ENCODE peak calls at places on chromosomes 6 and 20, in five cellular contexts. M, R, U, X and L are unnamed samples.

GRCh38 chr6:127031511-127031910 is 87.0 kb upstream of the RSPO3 start:
- DNase-seq in M (no peak), R (no peak), U (no peak), X (no peak), L (no peak)

GRCh38 chr6:29520232-29520631 is 32.5 kb upstream of the MAS1L start:
- DNase-seq in M (no peak), R (no peak), U (no peak), X (no peak), L (no peak)

GRCh38 chr6:91305755-91306154 is 718.9 kb upstream of the MAP3K7 start:
- DNase-seq in M (no peak), R (no peak), U (no peak), X (no peak), L (no peak)

GRCh38 chr20:25685276-25686080 is 11.2 kb downstream of the ZNF337 start:
- DNase-seq in M (no peak), R (no peak), U (no peak), X (no peak), L (no peak)

GRCh38 chr6:117992856-117993255 is 85.8 kb downstream of the SLC35F1 start:
- DNase-seq in M (no peak), R (no peak), U (no peak), X (no peak), L (no peak)

GRCh38 chr6:161061576-161061975 is 70.0 kb downstream of the MAP3K4 start:
- DNase-seq in M (no peak), R (no peak), U (no peak), X (no peak), L (no peak)

GRCh38 chr6:10850728-10851127 is 12.4 kb upstream of the MAK start:
- DNase-seq in M (no peak), R (no peak), U (no peak), X (no peak), L (no peak)

GRCh38 chr6:90149280-90149679 is 147.4 kb downstream of the BACH2 start:
- DNase-seq in M (no peak), R (no peak), U (no peak), X (no peak), L (no peak)

GRCh38 chr6:45929421-45930361 is 86.0 kb downstream of the CLIC5 start:
- DNase-seq in M (no peak), R (no peak), U (no peak), X (no peak), L (no peak)

GRCh38 chr6:168662301-168662936 is 221.4 kb downstream of the SMOC2 start:
- DNase-seq in M (no peak), R (no peak), U (no peak), X (no peak), L (no peak)

GRCh38 chr20:38685853-38686473 is 38.3 kb upstream of the SLC32A1 start:
- DNase-seq in M (peak), R (no peak), U (peak), X (no peak), L (no peak)

GRCh38 chr6:149014631-149015171 is 267.9 kb downstream of the UST start:
- DNase-seq in M (no peak), R (no peak), U (peak), X (no peak), L (no peak)

GRCh38 chr6:160400426-160400825 is 52.2 kb downstream of the SLC22A3 start:
- DNase-seq in M (no peak), R (no peak), U (peak), X (no peak), L (no peak)

GRCh38 chr20:19775353-19776201 is 17.5 kb downstream of the RIN2 start:
- DNase-seq in M (no peak), R (no peak), U (no peak), X (peak), L (no peak)

GRCh38 chr6:52595000-52595795 is 18.3 kb upstream of the TRAM2 start:
- DNase-seq in M (no peak), R (no peak), U (peak), X (peak), L (peak)

GRCh38 chr6:80872194-80872950 is 765.9 kb downstream of the BCKDHB start:
- DNase-seq in M (no peak), R (no peak), U (peak), X (no peak), L (no peak)

GRCh38 chr6:157822221-157823000 is 635 bp upstream of the SNX9 start:
- DNase-seq in M (no peak), R (no peak), U (no peak), X (no peak), L (no peak)

GRCh38 chr6:77337392-77337791 is 125.9 kb downstream of the HTR1B start:
- DNase-seq in M (no peak), R (no peak), U (no peak), X (no peak), L (no peak)

GRCh38 chr20:24027229-24027628 is 38.6 kb upstream of the GGTLC1 start:
- DNase-seq in M (no peak), R (no peak), U (peak), X (peak), L (no peak)

GRCh38 chr6:163438940-163439335 is 24.4 kb downstream of the QKI start:
- DNase-seq in M (peak), R (no peak), U (no peak), X (no peak), L (no peak)

GRCh38 chr6:96391776-96392175 is 129.8 kb upstream of the UFL1 start:
- DNase-seq in M (no peak), R (no peak), U (no peak), X (no peak), L (no peak)

GRCh38 chr20:18496042-18496441 is 983 bp downstream of the RBBP9 start:
- DNase-seq in M (no peak), R (no peak), U (no peak), X (no peak), L (no peak)

GRCh38 chr20:25848222-25848621 is 151.6 kb upstream of the ZNF337 start:
- DNase-seq in M (no peak), R (no peak), U (no peak), X (no peak), L (no peak)

GRCh38 chr6:56038764-56039163 is 163.4 kb upstream of the BMP5 start:
- DNase-seq in M (no peak), R (no peak), U (no peak), X (no peak), L (no peak)

GRCh38 chr6:31621320-31621939 is 915 bp downstream of the PRRC2A start:
- DNase-seq in M (no peak), R (no peak), U (no peak), X (no peak), L (no peak)

GRCh38 chr6:19705606-19706005 is 131.6 kb upstream of the ID4 start:
- DNase-seq in M (no peak), R (no peak), U (no peak), X (no peak), L (no peak)

GRCh38 chr20:6142348-6142993 is 19.6 kb upstream of the FERMT1 start:
- DNase-seq in M (peak), R (peak), U (peak), X (no peak), L (no peak)

GRCh38 chr6:163667372-163668060 is 253.0 kb downstream of the QKI start:
- DNase-seq in M (no peak), R (no peak), U (peak), X (no peak), L (no peak)

GRCh38 chr6:85594197-85594930 is 706 bp upstream of the SNX14 start:
- DNase-seq in M (no peak), R (no peak), U (no peak), X (no peak), L (no peak)

GRCh38 chr6:110581682-110582081 is 105.3 kb upstream of the SLC22A16 start:
- DNase-seq in M (no peak), R (no peak), U (no peak), X (no peak), L (no peak)

GRCh38 chr20:17938889-17939619 is 29.5 kb downstream of the SNX5 start:
- DNase-seq in M (peak), R (peak), U (peak), X (no peak), L (no peak)

GRCh38 chr6:122654016-122654415 is 43.8 kb downstream of the PKIB start:
- DNase-seq in M (no peak), R (no peak), U (no peak), X (no peak), L (no peak)

GRCh38 chr20:4555188-4555893 is 166.4 kb upstream of the PRND start:
- DNase-seq in M (no peak), R (peak), U (peak), X (no peak), L (peak)

GRCh38 chr6:70166088-70166958 is 136.6 kb downstream of the COL9A1 start:
- DNase-seq in M (peak), R (peak), U (peak), X (peak), L (no peak)

GRCh38 chr6:145749632-145750031 is 14.3 kb upstream of the EPM2A start:
- DNase-seq in M (no peak), R (no peak), U (peak), X (no peak), L (peak)

GRCh38 chr6:132673376-132674094 is 14.6 kb upstream of the TAAR1 start:
- DNase-seq in M (no peak), R (no peak), U (no peak), X (no peak), L (no peak)

GRCh38 chr6:26578741-26579140 is 18.0 kb upstream of the ABT1 start:
- DNase-seq in M (no peak), R (no peak), U (no peak), X (no peak), L (no peak)

GRCh38 chr20:3406481-3407425 is 716 bp downstream of the DNAAF9 start:
- DNase-seq in M (peak), R (no peak), U (peak), X (peak), L (no peak)

GRCh38 chr6:109373333-109373732 is 8.9 kb downstream of the CD164 start:
- DNase-seq in M (no peak), R (no peak), U (no peak), X (no peak), L (no peak)

GRCh38 chr6:109373762-109374161 is 8.5 kb downstream of the CD164 start:
- DNase-seq in M (no peak), R (no peak), U (no peak), X (no peak), L (no peak)

GRCh38 chr6:109370792-109371191 is 11.5 kb downstream of the CD164 start:
- DNase-seq in M (no peak), R (no peak), U (no peak), X (no peak), L (no peak)

GRCh38 chr6:109372070-109372585 is 10.1 kb downstream of the CD164 start:
- DNase-seq in M (no peak), R (no peak), U (no peak), X (no peak), L (no peak)

DNA sequence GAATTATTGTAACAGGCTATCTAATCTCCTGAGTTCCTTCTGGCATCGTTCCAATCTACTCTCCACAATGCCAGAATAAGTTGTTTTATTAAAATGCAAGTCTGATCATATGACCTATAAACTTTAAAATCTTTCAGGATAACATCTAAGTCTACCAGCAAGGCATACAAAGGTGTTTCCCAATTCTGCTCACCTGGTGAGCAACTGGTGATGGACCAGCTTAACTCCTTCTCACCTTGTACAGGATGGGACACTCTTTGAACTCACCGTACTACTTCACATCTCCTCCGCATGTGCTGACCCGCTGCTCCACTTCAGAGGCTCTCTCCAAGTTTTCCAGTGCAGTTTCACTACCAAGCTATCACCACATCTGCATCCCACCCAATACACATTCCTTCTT is 7.8 kb downstream of the CD164 start:
- DNase-seq in M (no peak), R (no peak), U (no peak), X (no peak), L (no peak)
- H3K4me3 ChIP-seq in M (no peak), R (no peak), U (no peak), X (no peak), L (no peak)

DNA sequence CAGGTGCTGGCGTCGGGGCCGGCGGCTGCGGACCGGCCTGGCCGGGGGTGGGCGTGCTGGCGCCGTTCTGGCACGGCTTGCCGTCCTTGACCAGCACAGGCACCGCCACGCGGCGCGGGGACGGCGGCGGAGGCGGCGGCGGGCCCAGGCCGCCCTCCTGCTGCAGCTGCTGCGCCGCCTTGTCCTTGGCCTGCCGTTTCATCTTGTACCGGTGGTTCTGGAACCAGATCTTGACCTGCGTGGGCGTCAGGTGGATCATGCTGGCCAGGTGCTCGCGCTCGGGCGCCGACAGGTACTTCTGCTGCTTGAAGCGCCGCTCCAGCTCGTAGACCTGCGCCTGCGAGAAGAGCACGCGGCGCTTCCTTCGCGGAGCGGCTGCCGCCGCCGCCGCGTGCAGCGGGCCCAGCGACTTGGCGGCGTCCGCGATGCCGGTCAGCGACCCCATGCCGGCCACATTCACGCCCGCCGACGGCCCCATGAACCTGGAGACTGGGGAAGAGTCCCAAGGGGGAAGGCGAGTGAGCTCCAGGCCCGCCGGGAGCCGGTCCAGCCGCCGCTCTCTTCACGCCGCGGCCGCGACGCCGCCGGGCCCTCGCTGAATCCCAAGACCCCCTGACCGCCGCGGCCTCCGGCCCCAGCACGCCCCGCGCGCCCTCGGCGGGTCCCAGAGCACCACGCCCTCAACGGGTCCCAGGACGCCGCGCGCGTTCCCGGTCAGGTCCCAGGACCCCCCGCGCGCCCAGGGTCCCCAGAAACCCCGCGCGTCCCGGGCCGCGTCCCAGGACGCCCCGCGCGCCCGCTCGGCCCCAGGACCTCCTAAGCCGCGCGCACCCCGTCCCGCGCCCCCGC is 1.1 kb downstream of the NKX2-4 start:
- DNase-seq in M (no peak), R (no peak), U (no peak), X (no peak), L (no peak)
- H3K4me3 ChIP-seq in M (no peak), R (no peak), U (no peak), X (no peak), L (no peak)

DNA sequence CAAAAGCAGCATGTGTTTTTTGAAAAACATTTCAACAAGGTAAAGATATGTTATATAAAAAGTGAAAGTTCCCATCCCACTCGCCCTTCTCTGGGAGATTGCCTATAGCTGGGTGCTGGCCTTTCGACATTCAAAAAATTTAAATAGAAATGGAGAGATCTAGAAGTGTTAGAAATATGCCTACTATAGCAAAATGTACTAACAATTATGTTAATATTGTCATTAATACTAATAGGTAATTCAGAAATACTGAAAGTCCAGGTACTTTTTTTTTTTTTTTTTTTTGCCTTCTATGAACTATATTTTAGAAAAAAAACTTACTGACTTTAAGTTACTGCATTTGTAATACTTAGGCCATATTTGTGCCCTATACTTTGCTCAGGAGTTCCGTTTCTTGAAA is 87.1 kb downstream of the SESN1 start:
- DNase-seq in M (no peak), R (no peak), U (no peak), X (no peak), L (no peak)
- H3K4me3 ChIP-seq in M (peak), R (no peak), U (peak), X (peak), L (no peak)

GRCh38 chr6:112806163-112806900 is 459.2 kb downstream of the RFPL4B start:
- DNase-seq in M (no peak), R (no peak), U (peak), X (no peak), L (no peak)
- H3K4me3 ChIP-seq in M (no peak), R (no peak), U (no peak), X (no peak), L (no peak)

GRCh38 chr20:46118481-46119020 is 437 bp downstream of the CD40 start:
- DNase-seq in M (peak), R (no peak), U (no peak), X (peak), L (no peak)

GRCh38 chr20:46119547-46119946 is 1.4 kb downstream of the CD40 start:
- DNase-seq in M (no peak), R (no peak), U (no peak), X (no peak), L (no peak)

GRCh38 chr20:46121531-46121930 is 3.4 kb downstream of the CD40 start:
- DNase-seq in M (no peak), R (no peak), U (no peak), X (no peak), L (no peak)

GRCh38 chr20:46119028-46119546 is 973 bp downstream of the CD40 start:
- DNase-seq in M (no peak), R (no peak), U (no peak), X (no peak), L (no peak)

DNA sequence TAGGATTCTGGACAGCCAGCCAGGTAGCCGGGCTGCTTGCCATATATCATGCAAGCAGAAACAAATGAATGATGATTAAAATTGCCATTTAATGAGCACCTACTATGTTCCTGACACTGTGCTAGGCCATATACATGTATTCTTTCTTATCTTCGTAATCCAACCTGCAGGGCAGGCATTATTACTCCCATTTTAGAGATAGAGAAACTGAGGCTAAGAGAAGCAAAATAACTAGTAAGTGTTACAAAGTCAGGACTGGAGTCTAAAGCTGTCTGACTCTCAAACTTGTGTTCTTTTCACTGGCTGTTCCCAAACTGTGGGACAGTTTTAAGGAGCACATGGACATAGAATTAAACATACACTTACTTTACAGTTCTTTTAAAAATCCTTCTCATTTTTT is 2.0 kb downstream of the CD40 start:
- DNase-seq in M (no peak), R (no peak), U (no peak), X (no peak), L (no peak)
- H3K4me3 ChIP-seq in M (no peak), R (no peak), U (no peak), X (no peak), L (no peak)

GRCh38 chr20:62473717-62474584 is 1.8 kb downstream of the GATA5 start:
- DNase-seq in M (no peak), R (no peak), U (no peak), X (no peak), L (no peak)

GRCh38 chr20:62470459-62470858 is 5.3 kb downstream of the GATA5 start:
- DNase-seq in M (no peak), R (no peak), U (no peak), X (no peak), L (no peak)

GRCh38 chr20:62472343-62473199 is 3.2 kb downstream of the GATA5 start:
- DNase-seq in M (no peak), R (no peak), U (no peak), X (no peak), L (no peak)

GRCh38 chr20:62473200-62473585 is 2.6 kb downstream of the GATA5 start:
- DNase-seq in M (no peak), R (no peak), U (no peak), X (no peak), L (no peak)

GRCh38 chr20:62472020-62472342 is 3.8 kb downstream of the GATA5 start:
- DNase-seq in M (no peak), R (no peak), U (no peak), X (no peak), L (no peak)
- H3K4me3 ChIP-seq in M (no peak), R (no peak), U (no peak), X (no peak), L (no peak)

GRCh38 chr6:73299171-73300073 is 36.4 kb upstream of the KHDC1 start:
- DNase-seq in M (no peak), R (no peak), U (no peak), X (no peak), L (no peak)
- H3K4me3 ChIP-seq in M (no peak), R (no peak), U (peak), X (peak), L (peak)

GRCh38 chr20:32681175-32682084 is 7.7 kb upstream of the C20orf203 start:
- DNase-seq in M (no peak), R (no peak), U (no peak), X (no peak), L (no peak)
- H3K4me3 ChIP-seq in M (no peak), R (no peak), U (no peak), X (no peak), L (no peak)

GRCh38 chr6:75936682-75937081 is 135.8 kb downstream of the IMPG1 start:
- DNase-seq in M (no peak), R (no peak), U (no peak), X (no peak), L (no peak)

GRCh38 chr6:75934643-75935472 is 137.6 kb downstream of the IMPG1 start:
- DNase-seq in M (peak), R (peak), U (peak), X (no peak), L (no peak)

GRCh38 chr6:75933387-75933975 is 139.0 kb downstream of the IMPG1 start:
- DNase-seq in M (no peak), R (no peak), U (no peak), X (no peak), L (no peak)

GRCh38 chr6:75932067-75932466 is 140.4 kb downstream of the IMPG1 start:
- DNase-seq in M (peak), R (peak), U (peak), X (no peak), L (no peak)

GRCh38 chr6:75935473-75935793 is 137.0 kb downstream of the IMPG1 start:
- DNase-seq in M (no peak), R (no peak), U (no peak), X (no peak), L (no peak)
- H3K4me3 ChIP-seq in M (no peak), R (no peak), U (peak), X (no peak), L (peak)